ENCODE peak calls at places on chromosomes 13 and 19, in five cellular contexts. P is kidney, F is endothelial cell, L is glutamatergic neuron, G is left lung. R is an unnamed sample.

GRCh38 chr19:39411006-39411831 is 1.2 kb upstream of the PLEKHG2 start:
- DNase-seq in G (peak), F (no peak), P (no peak), L (no peak), R (no peak)

GRCh38 chr19:47240996-47241918 is 10.3 kb upstream of the BBC3 start:
- DNase-seq in P (peak), G (peak), F (peak), L (peak), R (no peak)

GRCh38 chr13:46389985-46390384 is 2.9 kb upstream of the RUBCNL start:
- DNase-seq in L (no peak), G (no peak), F (no peak), P (no peak), R (no peak)

GRCh38 chr13:46119883-46120614 is 15.2 kb upstream of the CPB2 start:
- DNase-seq in P (no peak), F (no peak), L (no peak), G (peak), R (no peak)

GRCh38 chr13:20197361-20197834 is 4.7 kb upstream of the GJB2 start:
- DNase-seq in G (no peak), L (no peak), F (no peak), P (no peak), R (no peak)

GRCh38 chr13:30652746-30653145 is 35.0 kb downstream of the USPL1 start:
- DNase-seq in L (no peak), P (no peak), F (no peak), G (no peak), R (no peak)

GRCh38 chr13:98664924-98665637 is 87.4 kb downstream of the SLC15A1 start:
- DNase-seq in L (no peak), P (no peak), F (no peak), G (no peak), R (no peak)

GRCh38 chr19:48726573-48726972 is 7.0 kb upstream of the MAMSTR start:
- DNase-seq in P (no peak), G (no peak), F (no peak), L (no peak), R (no peak)

GRCh38 chr13:74730556-74731331 is 596.5 kb upstream of the KLF12 start:
- DNase-seq in L (no peak), P (no peak), F (peak), G (no peak), R (no peak)

GRCh38 chr19:34120846-34121639 is 51.3 kb upstream of the LSM14A start:
- DNase-seq in L (peak), G (no peak), F (peak), P (no peak), R (no peak)

GRCh38 chr13:93450761-93451160 is 224.2 kb downstream of the GPC6 start:
- DNase-seq in L (no peak), P (no peak), F (no peak), G (no peak), R (no peak)

GRCh38 chr13:99307247-99307646 is at the start of gene GPR183:
- DNase-seq in F (no peak), G (no peak), L (no peak), P (no peak), R (no peak)

GRCh38 chr19:42316223-42317211 is 3.4 kb downstream of the TMEM145 start:
- DNase-seq in F (no peak), G (peak), P (no peak), L (no peak), R (no peak)

GRCh38 chr19:16771618-16772017 is 52.0 kb downstream of the NWD1 start:
- DNase-seq in P (peak), G (peak), L (peak), F (peak), R (no peak)

GRCh38 chr13:83498486-83499190 is 383.6 kb downstream of the SLITRK1 start:
- DNase-seq in F (no peak), G (no peak), L (no peak), P (no peak), R (no peak)

GRCh38 chr13:33015791-33016323 is 366 bp upstream of the KL start:
- DNase-seq in L (peak), F (peak), P (peak), G (no peak), R (no peak)

GRCh38 chr13:25753976-25754375 is 297.8 kb downstream of the SHISA2 start:
- DNase-seq in P (no peak), L (no peak), G (no peak), F (no peak), R (no peak)

GRCh38 chr13:111555268-111555633 is 234.8 kb downstream of the TEX29 start:
- DNase-seq in F (no peak), P (peak), L (no peak), G (no peak), R (peak)

GRCh38 chr13:91169641-91170040 is 177.8 kb upstream of the MIR17HG start:
- DNase-seq in G (no peak), P (no peak), L (no peak), F (no peak), R (no peak)

GRCh38 chr13:91172160-91172559 is 175.3 kb upstream of the MIR17HG start:
- DNase-seq in G (no peak), P (no peak), L (no peak), F (no peak), R (no peak)

DNA sequence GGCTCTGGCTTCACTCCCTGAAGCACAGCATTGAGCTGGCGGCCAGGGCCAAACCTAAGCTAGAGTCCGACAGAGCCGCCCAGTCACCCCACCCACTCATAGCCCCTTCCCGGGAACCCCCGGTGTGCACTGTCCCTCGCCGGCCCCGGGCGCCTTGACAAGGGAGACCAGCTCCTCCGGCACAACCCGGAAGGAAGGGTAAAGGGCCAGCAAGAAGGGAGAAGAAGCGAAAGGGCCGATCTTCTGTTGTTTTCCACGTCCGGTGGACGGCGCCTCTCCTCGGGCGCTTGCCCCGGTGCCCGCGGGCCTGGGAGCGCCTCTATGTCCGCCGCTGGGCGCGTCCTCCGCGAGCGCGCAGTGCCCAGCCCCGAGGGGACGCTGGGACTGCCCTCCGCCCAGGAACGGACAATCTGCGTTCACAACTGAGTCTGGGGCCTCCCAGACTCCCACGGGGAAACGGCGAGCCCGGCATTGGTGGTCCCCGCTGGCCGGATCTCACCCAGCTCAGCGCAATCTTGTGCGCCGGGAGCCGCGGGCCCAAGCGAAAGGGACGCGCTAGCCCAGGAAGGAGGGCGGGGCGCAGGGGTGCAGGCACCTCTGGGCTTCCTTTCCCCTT is 172.5 kb upstream of the MIR17HG start:
- DNase-seq in L (peak), P (peak), G (no peak), F (peak), R (peak)
- TF ChIP-seq CTCF in L (no peak), P (no peak), G (no peak), F (no peak), R (no peak)

GRCh38 chr19:50536662-50537305 is 23.1 kb upstream of the ASPDH start:
- DNase-seq in L (no peak), F (no peak), G (no peak), P (no peak), R (no peak)
- TF ChIP-seq CTCF in L (no peak), F (no peak), G (no peak), P (no peak), R (no peak)

GRCh38 chr19:8336072-8336569 is 6.9 kb downstream of the KANK3 start:
- DNase-seq in G (no peak), F (no peak), L (no peak), P (no peak), R (no peak)

GRCh38 chr19:8333771-8334457 is 9.1 kb downstream of the KANK3 start:
- DNase-seq in F (no peak), P (no peak), L (peak), G (no peak), R (no peak)

GRCh38 chr19:8336665-8337064 is 6.4 kb downstream of the KANK3 start:
- DNase-seq in P (no peak), L (no peak), F (no peak), G (no peak), R (no peak)

GRCh38 chr19:8334458-8335342 is 8.4 kb downstream of the KANK3 start:
- DNase-seq in F (peak), L (peak), G (peak), P (no peak), R (no peak)

GRCh38 chr19:8335343-8336071 is 7.6 kb downstream of the KANK3 start:
- DNase-seq in L (peak), P (no peak), G (no peak), F (no peak), R (no peak)
- TF ChIP-seq CTCF in L (no peak), P (no peak), G (no peak), F (no peak), R (peak)

DNA sequence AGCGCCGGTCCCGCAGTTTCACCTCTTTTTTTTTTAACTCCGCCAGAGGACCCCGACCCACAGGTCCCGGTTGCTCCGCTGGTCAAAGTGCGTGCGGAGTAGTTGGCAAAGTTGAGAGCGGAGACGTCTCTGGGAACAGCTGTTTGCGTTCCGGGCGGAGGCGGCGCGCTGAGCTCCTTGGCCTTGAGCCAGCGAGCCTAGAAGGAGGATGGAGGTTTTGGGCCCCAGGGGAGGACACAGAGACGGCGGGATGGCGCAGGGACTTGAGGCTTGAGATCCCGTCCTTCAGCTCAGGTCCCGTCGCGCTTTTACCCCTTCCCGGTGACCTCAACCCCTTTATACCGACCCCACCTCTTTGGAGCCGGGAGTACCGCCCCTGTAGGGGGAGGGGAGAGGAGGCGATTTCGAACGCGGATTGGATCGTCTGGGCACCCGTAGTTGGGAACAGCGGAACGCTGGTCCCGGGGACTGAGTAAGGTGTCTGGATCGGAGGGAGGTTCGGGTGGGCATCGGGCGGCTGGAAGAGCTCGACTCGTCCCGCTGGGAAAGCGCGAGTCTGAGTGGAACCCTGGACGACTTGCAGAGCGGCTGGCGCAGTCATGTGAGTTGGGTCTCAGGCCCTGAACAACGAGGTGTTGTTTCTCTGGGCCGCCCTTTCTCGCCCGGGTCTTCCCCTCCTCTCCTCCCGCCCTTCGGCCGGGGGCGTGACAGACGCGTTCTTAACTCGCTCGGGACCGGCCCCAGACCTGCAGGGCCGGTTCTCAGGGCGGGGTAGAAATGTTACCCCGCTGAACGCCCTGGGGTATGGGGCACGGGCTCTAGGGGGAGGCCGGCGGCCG is at the start of gene WBP4:
- DNase-seq in L (peak), G (peak), F (peak), P (peak), R (peak)
- TF ChIP-seq CTCF in L (no peak), G (no peak), F (no peak), P (peak), R (peak)

GRCh38 chr13:35840991-35841604 is 290.1 kb downstream of the DCLK1 start:
- DNase-seq in F (no peak), P (no peak), L (no peak), G (no peak), R (no peak)
- TF ChIP-seq CTCF in F (no peak), P (no peak), L (no peak), G (no peak), R (no peak)